ENCODE peak calls at places on chromosomes 5 and 9, in six cellular contexts. One of them, this sample, is unnamed.
A peak's percentile ranks its signal among the peaks of the same experiment; 100 is the strongest.

GRCh38 chr5:57684299-57684702 is 201.7 kb upstream of the ACTBL2 start:
- DNase-seq in PC-3: no peak
- DNase-seq in IMR-90: no peak
- DNase-seq in mammary epithelial cell: peak; percentile 74
- DNase-seq in fibroblast of lung: no peak
- DNase-seq in neural progenitor cell: no peak
- DNase-seq in this sample: no peak

GRCh38 chr5:109455598-109456096 is 45.9 kb upstream of the PJA2 start:
- DNase-seq in fibroblast of lung: peak; percentile 97
- DNase-seq in IMR-90: peak; percentile 98
- DNase-seq in PC-3: peak; percentile 83
- DNase-seq in neural progenitor cell: no peak
- DNase-seq in mammary epithelial cell: peak; percentile 100
- DNase-seq in this sample: peak; percentile 90

GRCh38 chr5:132260714-132261615 is 3.5 kb downstream of the PDLIM4 start:
- DNase-seq in mammary epithelial cell: peak; percentile 95
- DNase-seq in fibroblast of lung: peak; percentile 88
- DNase-seq in PC-3: peak; percentile 80
- DNase-seq in IMR-90: peak; percentile 96
- DNase-seq in neural progenitor cell: no peak
- DNase-seq in this sample: peak; percentile 94

GRCh38 chr9:120914410-120914809 is 12.2 kb downstream of the TRAF1 start:
- DNase-seq in neural progenitor cell: no peak
- DNase-seq in PC-3: no peak
- DNase-seq in fibroblast of lung: no peak
- DNase-seq in IMR-90: no peak
- DNase-seq in mammary epithelial cell: no peak
- DNase-seq in this sample: no peak

GRCh38 chr5:1035421-1036405 is 27.1 kb downstream of the NKD2 start:
- DNase-seq in neural progenitor cell: no peak
- DNase-seq in PC-3: no peak
- DNase-seq in fibroblast of lung: no peak
- DNase-seq in IMR-90: no peak
- DNase-seq in mammary epithelial cell: no peak
- DNase-seq in this sample: peak; percentile 72

GRCh38 chr9:129852575-129852974 is 17.3 kb downstream of the USP20 start:
- DNase-seq in mammary epithelial cell: no peak
- DNase-seq in IMR-90: no peak
- DNase-seq in neural progenitor cell: no peak
- DNase-seq in PC-3: no peak
- DNase-seq in fibroblast of lung: no peak
- DNase-seq in this sample: no peak

GRCh38 chr5:142769251-142769792 is 855 bp upstream of the ARHGAP26 start:
- DNase-seq in mammary epithelial cell: no peak
- DNase-seq in fibroblast of lung: no peak
- DNase-seq in PC-3: no peak
- DNase-seq in neural progenitor cell: peak; percentile 53
- DNase-seq in IMR-90: no peak
- DNase-seq in this sample: peak; percentile 45

GRCh38 chr5:180470966-180471582 is 23.1 kb upstream of the CNOT6 start:
- DNase-seq in mammary epithelial cell: peak; percentile 12
- DNase-seq in PC-3: peak; percentile 61
- DNase-seq in fibroblast of lung: peak; percentile 66
- DNase-seq in IMR-90: peak; percentile 59
- DNase-seq in neural progenitor cell: peak; percentile 78
- DNase-seq in this sample: peak; percentile 97

GRCh38 chr9:109856785-109857184 is 76.8 kb downstream of the PALM2AKAP2 start:
- DNase-seq in mammary epithelial cell: no peak
- DNase-seq in neural progenitor cell: peak; percentile 9
- DNase-seq in fibroblast of lung: peak; percentile 43
- DNase-seq in IMR-90: peak; percentile 33
- DNase-seq in PC-3: no peak
- DNase-seq in this sample: no peak

GRCh38 chr5:65086234-65086886 is 317.6 kb downstream of the CWC27 start:
- DNase-seq in IMR-90: peak; percentile 48
- DNase-seq in fibroblast of lung: no peak
- DNase-seq in neural progenitor cell: no peak
- DNase-seq in mammary epithelial cell: peak; percentile 91
- DNase-seq in PC-3: peak; percentile 26
- DNase-seq in this sample: no peak

GRCh38 chr9:130345993-130346385 is 80.4 kb downstream of the HMCN2 start:
- DNase-seq in IMR-90: no peak
- DNase-seq in neural progenitor cell: peak; percentile 21
- DNase-seq in PC-3: no peak
- DNase-seq in mammary epithelial cell: no peak
- DNase-seq in fibroblast of lung: no peak
- DNase-seq in this sample: no peak

GRCh38 chr9:137053944-137054931 is at the start of gene ENTPD2:
- DNase-seq in fibroblast of lung: no peak
- DNase-seq in neural progenitor cell: peak; percentile 56
- DNase-seq in IMR-90: no peak
- DNase-seq in mammary epithelial cell: peak; percentile 73
- DNase-seq in PC-3: peak; percentile 79
- DNase-seq in this sample: no peak

GRCh38 chr5:111755942-111756353 is 1.0 kb downstream of the NREP start:
- DNase-seq in mammary epithelial cell: no peak
- DNase-seq in PC-3: peak; percentile 12
- DNase-seq in IMR-90: peak; percentile 67
- DNase-seq in neural progenitor cell: peak; percentile 34
- DNase-seq in fibroblast of lung: peak; percentile 64
- DNase-seq in this sample: peak; percentile 50

GRCh38 chr5:38453506-38453905 is 102.9 kb downstream of the LIFR start:
- DNase-seq in fibroblast of lung: no peak
- DNase-seq in neural progenitor cell: no peak
- DNase-seq in PC-3: no peak
- DNase-seq in IMR-90: no peak
- DNase-seq in mammary epithelial cell: no peak
- DNase-seq in this sample: peak; percentile 11

GRCh38 chr5:148311516-148311915 is 707 bp upstream of the SPINK7 start:
- DNase-seq in fibroblast of lung: no peak
- DNase-seq in IMR-90: no peak
- DNase-seq in mammary epithelial cell: peak; percentile 40
- DNase-seq in PC-3: peak; percentile 23
- DNase-seq in neural progenitor cell: no peak
- DNase-seq in this sample: no peak

GRCh38 chr5:113182658-113183344 is 206.2 kb downstream of the DCP2 start:
- DNase-seq in neural progenitor cell: no peak
- DNase-seq in PC-3: no peak
- DNase-seq in IMR-90: no peak
- DNase-seq in mammary epithelial cell: no peak
- DNase-seq in fibroblast of lung: no peak
- DNase-seq in this sample: no peak

GRCh38 chr9:127803507-127804352 is 1.0 kb downstream of the FPGS start:
- DNase-seq in neural progenitor cell: no peak
- DNase-seq in IMR-90: no peak
- DNase-seq in PC-3: peak; percentile 84
- DNase-seq in mammary epithelial cell: peak; percentile 86
- DNase-seq in fibroblast of lung: peak; percentile 39
- DNase-seq in this sample: peak; percentile 95

GRCh38 chr9:117160254-117160653 is 254.6 kb downstream of the ASTN2 start:
- DNase-seq in mammary epithelial cell: no peak
- DNase-seq in neural progenitor cell: peak; percentile 16
- DNase-seq in IMR-90: no peak
- DNase-seq in fibroblast of lung: no peak
- DNase-seq in PC-3: no peak
- DNase-seq in this sample: no peak

GRCh38 chr5:82793808-82794419 is 283.3 kb downstream of the TMEM167A start:
- DNase-seq in fibroblast of lung: peak; percentile 17
- DNase-seq in neural progenitor cell: peak; percentile 26
- DNase-seq in IMR-90: peak; percentile 20
- DNase-seq in mammary epithelial cell: no peak
- DNase-seq in PC-3: peak; percentile 54
- DNase-seq in this sample: no peak

GRCh38 chr5:60852317-60852716 is 8.2 kb upstream of the ELOVL7 start:
- DNase-seq in PC-3: no peak
- DNase-seq in IMR-90: no peak
- DNase-seq in neural progenitor cell: no peak
- DNase-seq in mammary epithelial cell: no peak
- DNase-seq in fibroblast of lung: no peak
- DNase-seq in this sample: no peak

GRCh38 chr5:14920121-14920520 is 48.5 kb upstream of the ANKH start:
- DNase-seq in PC-3: peak; percentile 21
- DNase-seq in neural progenitor cell: no peak
- DNase-seq in mammary epithelial cell: no peak
- DNase-seq in IMR-90: peak; percentile 33
- DNase-seq in fibroblast of lung: no peak
- DNase-seq in this sample: no peak

GRCh38 chr9:28365020-28365640 is 791.8 kb upstream of the C9orf72 start:
- DNase-seq in fibroblast of lung: no peak
- DNase-seq in IMR-90: no peak
- DNase-seq in neural progenitor cell: peak; percentile 52
- DNase-seq in mammary epithelial cell: peak; percentile 54
- DNase-seq in PC-3: peak; percentile 1
- DNase-seq in this sample: no peak

GRCh38 chr5:1513326-1514026 is 10.3 kb downstream of the LPCAT1 start:
- DNase-seq in fibroblast of lung: no peak
- DNase-seq in IMR-90: no peak
- DNase-seq in neural progenitor cell: peak; percentile 2
- DNase-seq in PC-3: no peak
- DNase-seq in mammary epithelial cell: no peak
- DNase-seq in this sample: peak; percentile 75

GRCh38 chr5:128259530-128260145 is 176.1 kb downstream of the SLC12A2 start:
- DNase-seq in neural progenitor cell: no peak
- DNase-seq in IMR-90: no peak
- DNase-seq in PC-3: no peak
- DNase-seq in fibroblast of lung: no peak
- DNase-seq in mammary epithelial cell: no peak
- DNase-seq in this sample: peak; percentile 31

GRCh38 chr9:128136816-128137793 is 9.6 kb upstream of the PTGES2 start:
- DNase-seq in neural progenitor cell: no peak
- DNase-seq in fibroblast of lung: peak; percentile 66
- DNase-seq in PC-3: peak; percentile 63
- DNase-seq in IMR-90: peak; percentile 87
- DNase-seq in mammary epithelial cell: peak; percentile 64
- DNase-seq in this sample: peak; percentile 94

GRCh38 chr5:173706700-173707099 is 90.2 kb upstream of the BOD1 start:
- DNase-seq in IMR-90: no peak
- DNase-seq in mammary epithelial cell: no peak
- DNase-seq in neural progenitor cell: no peak
- DNase-seq in fibroblast of lung: no peak
- DNase-seq in PC-3: peak; percentile 52
- DNase-seq in this sample: no peak

GRCh38 chr9:94801242-94801641 is 74.7 kb downstream of the AOPEP start:
- DNase-seq in mammary epithelial cell: no peak
- DNase-seq in fibroblast of lung: no peak
- DNase-seq in neural progenitor cell: no peak
- DNase-seq in IMR-90: peak; percentile 51
- DNase-seq in PC-3: no peak
- DNase-seq in this sample: peak; percentile 84
- H3K27ac ChIP-seq in mammary epithelial cell: no peak overlapping the region
- H3K27ac ChIP-seq in fibroblast of lung: peak overlapping the region; percentile 3
- H3K27ac ChIP-seq in neural progenitor cell: no peak overlapping the region
- H3K27ac ChIP-seq in IMR-90: no peak overlapping the region
- H3K27ac ChIP-seq in PC-3: no peak overlapping the region
- H3K27ac ChIP-seq in this sample: peak overlapping the region; percentile 73

GRCh38 chr5:159106569-159107282 is 7.0 kb upstream of the EBF1 start:
- DNase-seq in neural progenitor cell: peak; percentile 93
- DNase-seq in fibroblast of lung: peak; percentile 75
- DNase-seq in IMR-90: peak; percentile 52
- DNase-seq in PC-3: peak; percentile 69
- DNase-seq in mammary epithelial cell: peak; percentile 38
- DNase-seq in this sample: peak; percentile 95

GRCh38 chr5:159105318-159106053 is 5.8 kb upstream of the EBF1 start:
- DNase-seq in fibroblast of lung: no peak
- DNase-seq in neural progenitor cell: peak; percentile 64
- DNase-seq in IMR-90: no peak
- DNase-seq in mammary epithelial cell: no peak
- DNase-seq in PC-3: no peak
- DNase-seq in this sample: peak; percentile 76

GRCh38 chr5:159104759-159105317 is 5.1 kb upstream of the EBF1 start:
- DNase-seq in neural progenitor cell: peak; percentile 27
- DNase-seq in fibroblast of lung: no peak
- DNase-seq in PC-3: no peak
- DNase-seq in mammary epithelial cell: no peak
- DNase-seq in IMR-90: no peak
- DNase-seq in this sample: no peak

GRCh38 chr5:159107308-159107707 is 7.6 kb upstream of the EBF1 start:
- DNase-seq in IMR-90: no peak
- DNase-seq in neural progenitor cell: no peak
- DNase-seq in PC-3: no peak
- DNase-seq in mammary epithelial cell: no peak
- DNase-seq in fibroblast of lung: no peak
- DNase-seq in this sample: no peak

GRCh38 chr5:159106193-159106568 is 6.5 kb upstream of the EBF1 start:
- DNase-seq in IMR-90: no peak
- DNase-seq in neural progenitor cell: peak; percentile 11
- DNase-seq in mammary epithelial cell: no peak
- DNase-seq in PC-3: no peak
- DNase-seq in fibroblast of lung: peak; percentile 45
- DNase-seq in this sample: no peak
- H3K27me3 ChIP-seq in IMR-90: peaks cover 50% of the 10 kb centered on the region
- H3K27me3 ChIP-seq in neural progenitor cell: peaks cover 100% of the 10 kb centered on the region
- H3K27me3 ChIP-seq in mammary epithelial cell: peaks cover 30% of the 10 kb centered on the region
- H3K27me3 ChIP-seq in PC-3: peaks cover 40% of the 10 kb centered on the region
- H3K27me3 ChIP-seq in fibroblast of lung: peaks cover 21% of the 10 kb centered on the region
- H3K27me3 ChIP-seq in this sample: no peaks in the 10 kb centered on the region

GRCh38 chr9:101050650-101051049 is 22.1 kb downstream of the PLPPR1 start:
- DNase-seq in neural progenitor cell: no peak
- DNase-seq in mammary epithelial cell: no peak
- DNase-seq in fibroblast of lung: no peak
- DNase-seq in IMR-90: no peak
- DNase-seq in PC-3: no peak
- DNase-seq in this sample: no peak

GRCh38 chr9:101054657-101055056 is 26.1 kb downstream of the PLPPR1 start:
- DNase-seq in mammary epithelial cell: no peak
- DNase-seq in neural progenitor cell: peak; percentile 68
- DNase-seq in fibroblast of lung: no peak
- DNase-seq in IMR-90: no peak
- DNase-seq in PC-3: no peak
- DNase-seq in this sample: no peak
- H2AFZ ChIP-seq in mammary epithelial cell: no peak overlapping the region
- H2AFZ ChIP-seq in neural progenitor cell: no peak overlapping the region
- H2AFZ ChIP-seq in fibroblast of lung: no peak overlapping the region
- H2AFZ ChIP-seq in IMR-90: no peak overlapping the region
- H2AFZ ChIP-seq in PC-3: no peak overlapping the region
- H2AFZ ChIP-seq in this sample: no peak overlapping the region

GRCh38 chr9:107213561-107214028 is 69.5 kb upstream of the RAD23B start:
- DNase-seq in PC-3: peak; percentile 70
- DNase-seq in IMR-90: peak; percentile 94
- DNase-seq in mammary epithelial cell: peak; percentile 91
- DNase-seq in neural progenitor cell: no peak
- DNase-seq in fibroblast of lung: peak; percentile 94
- DNase-seq in this sample: peak; percentile 85

GRCh38 chr9:107211331-107211730 is 71.7 kb upstream of the RAD23B start:
- DNase-seq in neural progenitor cell: no peak
- DNase-seq in fibroblast of lung: no peak
- DNase-seq in mammary epithelial cell: no peak
- DNase-seq in IMR-90: no peak
- DNase-seq in PC-3: no peak
- DNase-seq in this sample: no peak

GRCh38 chr9:107214381-107214780 is 68.7 kb upstream of the RAD23B start:
- DNase-seq in PC-3: no peak
- DNase-seq in IMR-90: no peak
- DNase-seq in mammary epithelial cell: no peak
- DNase-seq in fibroblast of lung: no peak
- DNase-seq in neural progenitor cell: no peak
- DNase-seq in this sample: no peak

GRCh38 chr9:107212613-107213012 is 70.5 kb upstream of the RAD23B start:
- DNase-seq in PC-3: no peak
- DNase-seq in fibroblast of lung: no peak
- DNase-seq in mammary epithelial cell: no peak
- DNase-seq in neural progenitor cell: no peak
- DNase-seq in IMR-90: no peak
- DNase-seq in this sample: no peak

GRCh38 chr9:107213080-107213479 is 70.0 kb upstream of the RAD23B start:
- DNase-seq in IMR-90: no peak
- DNase-seq in mammary epithelial cell: no peak
- DNase-seq in PC-3: no peak
- DNase-seq in fibroblast of lung: no peak
- DNase-seq in neural progenitor cell: no peak
- DNase-seq in this sample: no peak
- H3K27ac ChIP-seq in IMR-90: peak overlapping the region; percentile 80
- H3K27ac ChIP-seq in mammary epithelial cell: no peak overlapping the region
- H3K27ac ChIP-seq in PC-3: peak overlapping the region; percentile 9
- H3K27ac ChIP-seq in fibroblast of lung: peak overlapping the region; percentile 75
- H3K27ac ChIP-seq in neural progenitor cell: no peak overlapping the region
- H3K27ac ChIP-seq in this sample: peak overlapping the region; percentile 68